ENCODE peak calls at places on chromosomes 3 and 15, in four cellular contexts. T is HL-60, C is K562, W is GM12878. K is an unnamed sample.

GRCh38 chr3:14439501-14440167 is 37.2 kb downstream of the SLC6A6 start:
- DNase-seq in T (peak; percentile 91), C (peak; percentile 87), W (no peak), K (no peak)

GRCh38 chr3:108462899-108463298 is 47.5 kb downstream of the MYH15 start:
- DNase-seq in W (no peak), C (no peak), T (no peak), K (no peak)

GRCh38 chr3:194098036-194098871 is 37.7 kb upstream of the HES1 start:
- DNase-seq in T (no peak), C (no peak), W (no peak), K (no peak)

GRCh38 chr3:32384938-32385337 is 6.7 kb upstream of the CMTM7 start:
- DNase-seq in W (no peak), T (peak; percentile 31), C (peak; percentile 30), K (no peak)

GRCh38 chr15:99953886-99954285 is 220.6 kb upstream of the LYSMD4 start:
- DNase-seq in C (no peak), W (no peak), T (no peak), K (no peak)

GRCh38 chr3:197468167-197468566 is 87.6 kb downstream of the BDH1 start:
- DNase-seq in T (no peak), C (no peak), W (no peak), K (no peak)

GRCh38 chr3:123275691-123276090 is 73.9 kb downstream of the SEC22A start:
- DNase-seq in W (no peak), T (no peak), C (no peak), K (no peak)

GRCh38 chr3:187740446-187741399 is 4.5 kb downstream of the BCL6 start:
- DNase-seq in W (no peak), C (peak; percentile 69), T (peak; percentile 45), K (no peak)

GRCh38 chr3:181484026-181484425 is 227.7 kb upstream of the SOX2 start:
- DNase-seq in W (no peak), C (no peak), T (no peak), K (no peak)

GRCh38 chr3:125112981-125113380 is 57.2 kb upstream of the HEG1 start:
- DNase-seq in T (no peak), W (no peak), C (no peak), K (no peak)

GRCh38 chr3:101950510-101950909 is 101.2 kb downstream of the NFKBIZ start:
- DNase-seq in T (no peak), W (peak; percentile 87), C (no peak), K (no peak)

GRCh38 chr3:36635731-36636130 is 128.6 kb downstream of the DCLK3 start:
- DNase-seq in W (no peak), C (no peak), T (no peak), K (no peak)

GRCh38 chr15:89209057-89209456 is 12.3 kb downstream of the RLBP1 start:
- DNase-seq in W (no peak), C (no peak), T (no peak), K (no peak)

GRCh38 chr3:78912217-78912616 is 855.6 kb downstream of the ROBO1 start:
- DNase-seq in C (no peak), T (no peak), W (no peak), K (no peak)

GRCh38 chr15:29859981-29860745 is 37.9 kb upstream of the TJP1 start:
- DNase-seq in T (no peak), C (no peak), W (no peak), K (no peak)

GRCh38 chr3:106092792-106093191 is 224.0 kb upstream of the CBLB start:
- DNase-seq in C (no peak), T (no peak), W (no peak), K (no peak)

GRCh38 chr3:138465451-138465850 is 31.0 kb downstream of the ESYT3 start:
- DNase-seq in T (no peak), W (no peak), C (no peak), K (no peak)

GRCh38 chr15:66963710-66964109 is 101.7 kb upstream of the SMAD3 start:
- DNase-seq in T (no peak), C (no peak), W (no peak), K (no peak)

GRCh38 chr3:6242104-6242503 is 618.8 kb upstream of the GRM7 start:
- DNase-seq in C (no peak), T (no peak), W (no peak), K (no peak)

GRCh38 chr3:37282996-37283395 is 108.6 kb upstream of the LRRFIP2 start:
- DNase-seq in W (no peak), T (no peak), C (no peak), K (no peak)

GRCh38 chr15:66730168-66731014 is 28.4 kb downstream of the SMAD6 start:
- DNase-seq in C (no peak), T (no peak), W (no peak), K (no peak)

GRCh38 chr3:74897006-74897405 is 282.5 kb upstream of the CNTN3 start:
- DNase-seq in C (no peak), T (no peak), W (no peak), K (no peak)

GRCh38 chr3:50164056-50164455 is 8.9 kb downstream of the SEMA3F start:
- DNase-seq in T (no peak), C (no peak), W (no peak), K (no peak)

GRCh38 chr3:14305321-14305720 is 97.1 kb upstream of the SLC6A6 start:
- DNase-seq in C (no peak), T (peak; percentile 51), W (no peak), K (no peak)

GRCh38 chr15:71332605-71333004 is 217.3 kb downstream of the THSD4 start:
- DNase-seq in W (no peak), T (no peak), C (no peak), K (no peak)

GRCh38 chr3:62659660-62660059 is 215.6 kb downstream of the CADPS start:
- DNase-seq in C (no peak), T (no peak), W (no peak), K (no peak)

GRCh38 chr3:185820973-185821758 is 3.7 kb downstream of the IGF2BP2 start:
- DNase-seq in C (peak; percentile 63), T (no peak), W (no peak), K (no peak)

GRCh38 chr3:147943265-147943945 is 534.2 kb downstream of the ZIC1 start:
- DNase-seq in T (no peak), C (no peak), W (no peak), K (no peak)

GRCh38 chr3:78221300-78221699 is 1181.4 kb downstream of the ROBO2 start:
- DNase-seq in C (no peak), T (no peak), W (no peak), K (no peak)

GRCh38 chr3:60294181-60294580 is 957.1 kb downstream of the FHIT start:
- DNase-seq in T (no peak), C (peak; percentile 44), W (no peak), K (no peak)

GRCh38 chr15:79674124-79674465 is 222.7 kb downstream of the MTHFS start:
- DNase-seq in T (no peak), C (no peak), W (no peak), K (no peak)

GRCh38 chr15:79675982-79676381 is 220.8 kb downstream of the MTHFS start:
- DNase-seq in T (no peak), C (no peak), W (no peak), K (no peak)

GRCh38 chr15:79678032-79678701 is 218.6 kb downstream of the MTHFS start:
- DNase-seq in T (no peak), W (no peak), C (no peak), K (no peak)

GRCh38 chr15:79676621-79677020 is 220.2 kb downstream of the MTHFS start:
- DNase-seq in W (no peak), C (no peak), T (no peak), K (no peak)

GRCh38 chr15:79673416-79674123 is 223.2 kb downstream of the MTHFS start:
- DNase-seq in W (peak; percentile 57), C (no peak), T (no peak), K (peak; percentile 17)
- TF ChIP-seq SPI1 in W (peak; percentile 97), C (peak; percentile 68), T (peak; percentile 63), K (peak; percentile 98)

GRCh38 chr3:155608237-155608636 is 136.6 kb downstream of the PLCH1 start:
- DNase-seq in T (no peak), C (no peak), W (no peak), K (no peak)
- TF ChIP-seq SPI1 in T (no peak), C (no peak), W (no peak), K (no peak)

GRCh38 chr3:27720029-27720518 is 2.0 kb downstream of the EOMES start:
- DNase-seq in T (no peak), C (no peak), W (no peak), K (no peak)

GRCh38 chr3:27722957-27723802 is 1.1 kb upstream of the EOMES start:
- DNase-seq in W (no peak), C (no peak), T (no peak), K (no peak)

GRCh38 chr3:27723803-27724458 is 1.8 kb upstream of the EOMES start:
- DNase-seq in C (no peak), T (no peak), W (no peak), K (no peak)

GRCh38 chr3:27720899-27721716 is 1.0 kb downstream of the EOMES start:
- DNase-seq in W (no peak), T (no peak), C (no peak), K (no peak)

GRCh38 chr3:27721717-27722564 is at the start of gene EOMES:
- DNase-seq in W (no peak), T (peak; percentile 81), C (no peak), K (peak; percentile 37)
- TF ChIP-seq SPI1 in W (no peak), T (peak; percentile 55), C (no peak), K (no peak)

DNA sequence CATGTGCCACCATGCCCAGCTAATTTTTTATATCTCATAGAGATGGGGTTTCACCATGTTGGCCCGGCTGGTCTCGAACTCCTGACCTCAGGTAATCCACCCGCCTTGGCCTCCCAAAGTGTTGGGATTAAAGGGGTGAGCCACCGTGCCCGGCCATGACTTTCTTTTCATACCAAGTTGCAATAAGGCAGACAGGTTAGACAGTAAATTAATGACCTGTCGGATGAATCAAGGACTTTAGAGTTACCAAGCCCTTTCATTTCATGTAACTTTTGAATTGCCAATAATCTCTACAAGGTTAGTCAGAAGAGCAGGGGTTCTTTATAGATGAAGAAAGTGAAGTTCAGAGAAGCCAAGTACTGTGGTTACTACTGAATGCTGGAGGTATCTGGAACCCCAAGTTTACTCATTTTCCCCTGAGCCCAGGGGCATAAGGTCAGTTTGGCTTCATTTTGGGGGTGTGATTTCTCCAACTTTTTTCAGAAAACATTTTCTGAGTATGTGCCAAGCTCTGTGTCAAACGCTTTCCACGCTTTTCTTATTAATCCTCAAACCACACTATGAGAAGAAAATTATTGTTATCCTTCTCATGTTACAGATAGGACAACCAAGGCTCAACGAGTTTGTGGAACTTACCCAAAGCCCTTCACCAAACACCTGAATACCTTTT is 11.9 kb downstream of the PRICKLE2 start:
- DNase-seq in T (no peak), C (no peak), W (no peak), K (no peak)
- TF ChIP-seq SPI1 in T (no peak), C (no peak), W (no peak), K (no peak)

GRCh38 chr15:49023354-49023753 is 22.9 kb downstream of the SECISBP2L start:
- DNase-seq in T (no peak), W (no peak), C (no peak), K (no peak)
- TF ChIP-seq SPI1 in T (no peak), W (no peak), C (no peak), K (no peak)

GRCh38 chr3:159852821-159853505 is 135.7 kb upstream of the IL12A start:
- DNase-seq in T (no peak), C (no peak), W (no peak), K (no peak)
- TF ChIP-seq SPI1 in T (no peak), C (no peak), W (no peak), K (no peak)

GRCh38 chr3:11195201-11195600 is 40.9 kb downstream of the HRH1 start:
- DNase-seq in T (no peak), W (no peak), C (no peak), K (no peak)
- TF ChIP-seq SPI1 in T (no peak), W (no peak), C (no peak), K (no peak)